ENCODE peak calls at places on chromosomes 6 and 20, in six cellular contexts. E, X, J, G, T and L are unnamed samples.

GRCh38 chr6:33655155-33655554 is 34.0 kb downstream of the ITPR3 start:
- DNase-seq in J (no peak), E (no peak), G (peak; percentile 91), X (no peak), T (no peak), L (no peak)

GRCh38 chr20:44711237-44711636 is 3.9 kb upstream of the CCN5 start:
- DNase-seq in T (no peak), J (no peak), X (no peak), G (no peak), E (no peak), L (no peak)

GRCh38 chr6:104527761-104528415 is 331.8 kb downstream of the HACE1 start:
- DNase-seq in X (no peak), J (peak; percentile 45), E (no peak), T (no peak), G (no peak), L (peak; percentile 14)

GRCh38 chr6:12717356-12717755 is 789 bp downstream of the PHACTR1 start:
- DNase-seq in T (no peak), J (no peak), E (no peak), G (peak; percentile 40), X (no peak), L (no peak)

GRCh38 chr6:42017021-42017643 is 33.2 kb upstream of the TAF8 start:
- DNase-seq in X (no peak), J (no peak), E (no peak), T (peak; percentile 67), G (peak; percentile 55), L (no peak)

GRCh38 chr6:11174245-11174616 is 58.2 kb downstream of the NEDD9 start:
- DNase-seq in T (no peak), X (no peak), G (no peak), J (no peak), E (no peak), L (no peak)

GRCh38 chr20:48791014-48791413 is 36.8 kb downstream of the PREX1 start:
- DNase-seq in E (no peak), T (peak; percentile 48), X (no peak), J (no peak), G (peak; percentile 35), L (peak; percentile 46)

GRCh38 chr20:10556519-10557083 is 117.2 kb downstream of the JAG1 start:
- DNase-seq in E (no peak), G (no peak), X (no peak), T (no peak), J (no peak), L (no peak)

GRCh38 chr6:136326038-136326561 is 36.5 kb upstream of the BCLAF1 start:
- DNase-seq in X (no peak), E (no peak), T (no peak), G (peak; percentile 54), J (no peak), L (peak; percentile 51)

GRCh38 chr20:32050851-32051556 is 1.0 kb upstream of the HCK start:
- DNase-seq in G (no peak), E (no peak), J (peak; percentile 44), T (peak; percentile 93), X (no peak), L (no peak)

GRCh38 chr6:136927313-136927712 is 5.2 kb downstream of the SLC35D3 start:
- DNase-seq in X (no peak), G (peak; percentile 46), E (no peak), T (no peak), J (no peak), L (no peak)

GRCh38 chr6:107114872-107115694 is at the start of gene BEND3:
- DNase-seq in T (peak; percentile 85), E (no peak), G (peak; percentile 86), J (peak; percentile 38), X (no peak), L (peak; percentile 9)

GRCh38 chr6:10595731-10596664 is 74.8 kb downstream of the GCNT2 start:
- DNase-seq in E (no peak), T (no peak), G (no peak), J (no peak), X (no peak), L (no peak)

GRCh38 chr20:45320948-45321595 is 13.0 kb upstream of the MATN4 start:
- DNase-seq in T (no peak), G (no peak), X (no peak), J (no peak), E (peak; percentile 57), L (no peak)

GRCh38 chr6:90816764-90817163 is 229.9 kb upstream of the MAP3K7 start:
- DNase-seq in E (no peak), J (no peak), X (no peak), G (no peak), T (no peak), L (no peak)

GRCh38 chr6:136317023-136317649 is 27.5 kb upstream of the BCLAF1 start:
- DNase-seq in J (peak; percentile 63), G (peak; percentile 53), T (no peak), E (peak; percentile 4), X (peak; percentile 48), L (peak; percentile 67)

GRCh38 chr20:2693286-2693995 is 861 bp downstream of the EBF4 start:
- DNase-seq in T (no peak), J (peak; percentile 36), G (peak; percentile 90), X (no peak), E (no peak), L (peak; percentile 32)

GRCh38 chr20:35773154-35773751 is 1.4 kb downstream of the PHF20 start:
- DNase-seq in J (peak; percentile 55), X (peak; percentile 30), E (peak; percentile 36), G (no peak), T (peak; percentile 76), L (no peak)

GRCh38 chr20:36969478-36970186 is 18.1 kb upstream of the SAMHD1 start:
- DNase-seq in X (no peak), G (no peak), J (no peak), E (no peak), T (no peak), L (no peak)

GRCh38 chr6:88165087-88165876 is 865 bp downstream of the CNR1 start:
- DNase-seq in J (no peak), T (no peak), X (no peak), E (no peak), G (no peak), L (no peak)

GRCh38 chr6:136728033-136728939 is 64.0 kb downstream of the MAP3K5 start:
- DNase-seq in X (no peak), J (no peak), E (no peak), G (peak; percentile 22), T (no peak), L (no peak)

DNA sequence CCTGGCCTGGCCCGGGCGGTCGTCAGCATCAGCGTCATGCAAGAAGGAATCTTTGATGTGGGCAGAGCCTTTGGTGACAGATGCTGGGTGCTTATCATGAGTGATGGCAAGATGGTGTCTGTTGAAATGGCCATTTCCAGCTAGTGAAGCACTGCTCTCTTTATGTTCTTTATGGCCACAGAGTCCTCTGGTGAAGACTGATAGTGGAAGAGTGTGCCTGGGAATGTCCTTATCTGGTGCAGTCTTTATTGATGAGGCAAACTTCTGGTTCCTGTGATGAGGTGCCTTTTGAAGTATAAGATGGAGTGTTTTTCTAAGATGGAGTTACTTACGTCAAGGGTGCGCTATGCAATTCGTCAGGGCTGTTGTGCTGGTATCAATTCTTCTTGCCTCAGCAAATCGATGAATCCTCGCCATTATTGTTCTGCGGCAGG is 22.6 kb upstream of the CCR6 start:
- DNase-seq in G (no peak), T (no peak), X (no peak), E (no peak), J (no peak), L (no peak)
- TF ChIP-seq POLR2AphosphoS5 in G (no peak), T (no peak), X (no peak), E (no peak), J (no peak), L (no peak)

DNA sequence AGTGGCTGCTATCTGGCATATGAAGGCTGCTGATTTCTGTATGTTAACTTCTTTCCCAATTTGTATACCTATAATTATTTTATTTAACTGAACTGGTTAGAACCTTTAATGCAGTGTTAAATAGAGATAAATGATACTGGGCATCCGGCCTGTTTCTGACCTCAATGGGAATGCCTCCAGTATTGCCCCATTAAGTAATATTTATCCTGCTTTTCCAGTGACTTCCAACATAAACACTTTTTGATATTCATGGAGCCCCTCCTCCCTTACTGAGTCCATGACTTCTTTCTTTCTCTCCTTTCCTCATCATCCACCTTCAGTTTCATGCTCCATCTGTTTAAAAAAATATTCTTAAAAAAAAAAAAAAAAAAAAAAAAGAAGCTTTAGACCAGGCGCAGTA is 8.8 kb downstream of the TRIM27 start:
- DNase-seq in J (no peak), T (no peak), G (no peak), X (no peak), E (no peak), L (no peak)
- H3K36me3 ChIP-seq in J (no peaks in the 10 kb centered on the region), T (peaks cover 94% of the 10 kb centered on the region), G (peaks cover 56% of the 10 kb centered on the region), X (no peaks in the 10 kb centered on the region), E (peaks cover 36% of the 10 kb centered on the region), L (peaks cover 3% of the 10 kb centered on the region)

DNA sequence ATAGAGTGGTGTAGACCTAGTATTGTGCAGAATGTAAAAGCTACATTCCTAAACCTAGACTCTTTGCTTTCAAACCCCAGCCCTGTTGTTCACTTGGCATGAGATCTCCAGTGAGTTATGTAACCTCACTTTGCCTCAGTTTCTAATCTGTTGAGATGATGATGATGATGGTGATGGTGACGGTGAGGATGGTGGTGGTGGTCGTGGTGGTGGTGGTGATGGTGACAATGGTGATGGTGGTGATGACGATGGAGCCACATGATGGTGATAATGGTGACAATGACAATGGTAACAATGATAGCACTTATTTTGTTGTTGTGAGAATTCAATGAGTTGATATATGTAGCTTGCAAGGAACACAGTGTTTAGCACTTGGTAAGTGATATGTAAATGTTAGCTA is 80.3 kb downstream of the FAXC start:
- DNase-seq in X (no peak), J (no peak), G (no peak), E (no peak), T (no peak), L (no peak)
- TF ChIP-seq POLR2AphosphoS5 in X (no peak), J (no peak), G (no peak), E (no peak), T (no peak), L (no peak)

GRCh38 chr6:160014869-160015182 is 45.9 kb downstream of the IGF2R start:
- DNase-seq in E (no peak), G (no peak), J (no peak), T (no peak), X (no peak), L (no peak)

GRCh38 chr6:160010067-160010466 is 41.2 kb downstream of the IGF2R start:
- DNase-seq in G (no peak), X (no peak), J (no peak), T (no peak), E (no peak), L (no peak)

GRCh38 chr6:160013987-160014868 is 45.3 kb downstream of the IGF2R start:
- DNase-seq in E (no peak), X (no peak), G (no peak), T (no peak), J (peak; percentile 32), L (no peak)

DNA sequence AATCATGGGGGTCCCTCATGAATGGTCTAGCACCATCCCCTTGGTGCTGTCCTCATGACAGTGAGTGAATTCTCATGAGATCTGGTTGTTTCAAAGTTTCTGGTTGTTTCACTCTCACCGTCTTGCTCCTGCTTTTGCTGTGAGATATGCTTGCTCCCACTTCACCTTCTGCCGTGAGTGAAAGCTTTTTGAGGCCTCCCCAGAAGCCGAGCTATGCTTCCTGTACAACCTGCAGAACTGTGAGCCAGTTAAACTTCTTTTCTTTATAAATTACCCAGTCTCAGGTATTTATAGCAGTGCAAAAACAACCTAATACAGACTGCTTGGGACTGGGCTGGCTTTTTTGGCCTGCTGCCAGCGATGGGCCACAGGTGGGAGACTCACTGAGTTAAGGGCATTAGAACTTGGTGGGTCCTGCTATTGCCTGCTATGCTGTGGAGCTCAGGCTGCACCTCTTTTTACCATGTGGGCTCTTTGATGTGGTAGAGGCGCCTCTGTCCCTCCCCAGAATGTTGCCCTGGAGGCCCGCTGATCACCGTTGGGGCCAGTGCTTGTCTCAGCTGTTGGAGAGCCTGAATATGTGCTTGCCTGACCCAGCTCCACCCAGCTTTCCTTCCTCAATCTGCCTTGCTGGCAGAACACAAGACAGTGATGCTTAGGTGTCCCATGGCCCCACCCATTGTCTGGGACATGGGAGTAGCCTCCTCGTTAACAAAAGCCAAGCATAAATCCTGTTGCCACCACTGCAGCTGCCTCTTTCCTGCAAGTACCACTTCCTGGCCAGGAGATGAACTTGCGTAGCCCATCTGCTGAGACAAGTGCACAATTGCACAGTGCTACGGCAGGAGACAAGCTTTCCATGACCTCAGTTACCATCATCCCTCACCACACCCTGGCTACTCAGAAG is 47.1 kb downstream of the IGF2R start:
- DNase-seq in E (no peak), X (no peak), J (no peak), G (no peak), T (no peak), L (no peak)
- H3K36me3 ChIP-seq in E (peaks cover 12% of the 10 kb centered on the region), X (no peaks in the 10 kb centered on the region), J (peaks cover 2% of the 10 kb centered on the region), G (peaks cover 31% of the 10 kb centered on the region), T (no peaks in the 10 kb centered on the region), L (no peaks in the 10 kb centered on the region)